ENCODE peak calls at places on chromosomes 2 and 18, in seven cellular contexts. F is HCT116, W is SK-N-SH, S is HepG2, N is GM12878, O is K562, I is H1. M is an unnamed sample.

GRCh38 chr2:193783681-193784080 is 1588.9 kb upstream of the TMEFF2 start:
- DNase-seq in W (no peak), S (no peak), I (no peak), F (no peak), O (no peak), N (no peak), M (no peak)

GRCh38 chr18:50947899-50948298 is 19.9 kb upstream of the ELAC1 start:
- DNase-seq in N (no peak), W (no peak), I (no peak), S (no peak), O (peak), F (no peak), M (no peak)

GRCh38 chr18:6778459-6778858 is 48.9 kb downstream of the ARHGAP28 start:
- DNase-seq in I (no peak), S (no peak), W (no peak), N (no peak), O (no peak), F (no peak), M (no peak)

GRCh38 chr18:10274327-10274726 is 180.1 kb upstream of the APCDD1 start:
- DNase-seq in N (no peak), I (no peak), W (no peak), F (no peak), S (no peak), O (no peak), M (no peak)

GRCh38 chr2:30408961-30409387 is 38.1 kb upstream of the LCLAT1 start:
- DNase-seq in W (no peak), F (no peak), S (no peak), N (no peak), O (no peak), I (no peak), M (no peak)

GRCh38 chr2:98615481-98615880 is 7.1 kb downstream of the UNC50 start:
- DNase-seq in O (no peak), N (no peak), I (no peak), F (no peak), S (no peak), W (no peak), M (peak)

GRCh38 chr2:107817378-107817777 is 9.3 kb upstream of the RGPD4 start:
- DNase-seq in I (no peak), S (no peak), N (no peak), F (no peak), O (no peak), W (no peak), M (no peak)

GRCh38 chr2:46977899-46978298 is 62.3 kb upstream of the MCFD2 start:
- DNase-seq in S (no peak), I (no peak), N (no peak), F (no peak), W (no peak), O (no peak), M (no peak)

GRCh38 chr18:37554399-37554787 is 11.2 kb downstream of the CELF4 start:
- DNase-seq in W (no peak), F (no peak), O (no peak), I (peak), N (no peak), S (no peak), M (no peak)

GRCh38 chr2:212227755-212228154 is 310.8 kb downstream of the ERBB4 start:
- DNase-seq in W (no peak), N (no peak), F (peak), S (peak), I (no peak), O (no peak), M (no peak)

GRCh38 chr2:201797175-201797840 is 9.0 kb upstream of the CDK15 start:
- DNase-seq in F (no peak), N (no peak), I (no peak), W (no peak), O (no peak), S (no peak), M (no peak)

GRCh38 chr18:49257609-49258008 is 202.8 kb downstream of the DYM start:
- DNase-seq in I (no peak), O (no peak), F (no peak), S (no peak), W (no peak), N (no peak), M (no peak)

GRCh38 chr2:16069663-16069932 is 129.2 kb downstream of the MYCN start:
- DNase-seq in W (no peak), S (peak), O (no peak), N (no peak), F (no peak), I (no peak), M (no peak)

GRCh38 chr2:226515344-226516055 is 284.1 kb downstream of the IRS1 start:
- DNase-seq in F (no peak), W (no peak), S (peak), N (no peak), I (no peak), O (no peak), M (no peak)

GRCh38 chr2:164850235-164850634 is 8.6 kb upstream of the COBLL1 start:
- DNase-seq in N (no peak), I (no peak), W (no peak), O (no peak), S (no peak), F (no peak), M (no peak)

GRCh38 chr18:48418409-48419267 is 9.5 kb upstream of the ZBTB7C start:
- DNase-seq in O (no peak), I (no peak), W (no peak), S (no peak), N (no peak), F (no peak), M (no peak)

GRCh38 chr18:31354990-31355389 is 21.6 kb upstream of the DSG4 start:
- DNase-seq in I (no peak), S (no peak), W (no peak), F (no peak), N (no peak), O (no peak), M (no peak)

GRCh38 chr2:120344214-120344990 is 1.5 kb upstream of the INHBB start:
- DNase-seq in N (no peak), W (peak), O (no peak), F (no peak), S (no peak), I (peak), M (peak)

GRCh38 chr2:120346667-120347358 is 877 bp downstream of the INHBB start:
- DNase-seq in O (no peak), I (peak), S (no peak), N (no peak), W (peak), F (no peak), M (no peak)

GRCh38 chr2:120346034-120346666 is at the start of gene INHBB:
- DNase-seq in S (no peak), O (no peak), N (no peak), F (no peak), I (no peak), W (peak), M (no peak)

GRCh38 chr2:120343433-120344105 is 2.4 kb upstream of the INHBB start:
- DNase-seq in I (peak), W (peak), N (no peak), F (peak), S (peak), O (peak), M (peak)

DNA sequence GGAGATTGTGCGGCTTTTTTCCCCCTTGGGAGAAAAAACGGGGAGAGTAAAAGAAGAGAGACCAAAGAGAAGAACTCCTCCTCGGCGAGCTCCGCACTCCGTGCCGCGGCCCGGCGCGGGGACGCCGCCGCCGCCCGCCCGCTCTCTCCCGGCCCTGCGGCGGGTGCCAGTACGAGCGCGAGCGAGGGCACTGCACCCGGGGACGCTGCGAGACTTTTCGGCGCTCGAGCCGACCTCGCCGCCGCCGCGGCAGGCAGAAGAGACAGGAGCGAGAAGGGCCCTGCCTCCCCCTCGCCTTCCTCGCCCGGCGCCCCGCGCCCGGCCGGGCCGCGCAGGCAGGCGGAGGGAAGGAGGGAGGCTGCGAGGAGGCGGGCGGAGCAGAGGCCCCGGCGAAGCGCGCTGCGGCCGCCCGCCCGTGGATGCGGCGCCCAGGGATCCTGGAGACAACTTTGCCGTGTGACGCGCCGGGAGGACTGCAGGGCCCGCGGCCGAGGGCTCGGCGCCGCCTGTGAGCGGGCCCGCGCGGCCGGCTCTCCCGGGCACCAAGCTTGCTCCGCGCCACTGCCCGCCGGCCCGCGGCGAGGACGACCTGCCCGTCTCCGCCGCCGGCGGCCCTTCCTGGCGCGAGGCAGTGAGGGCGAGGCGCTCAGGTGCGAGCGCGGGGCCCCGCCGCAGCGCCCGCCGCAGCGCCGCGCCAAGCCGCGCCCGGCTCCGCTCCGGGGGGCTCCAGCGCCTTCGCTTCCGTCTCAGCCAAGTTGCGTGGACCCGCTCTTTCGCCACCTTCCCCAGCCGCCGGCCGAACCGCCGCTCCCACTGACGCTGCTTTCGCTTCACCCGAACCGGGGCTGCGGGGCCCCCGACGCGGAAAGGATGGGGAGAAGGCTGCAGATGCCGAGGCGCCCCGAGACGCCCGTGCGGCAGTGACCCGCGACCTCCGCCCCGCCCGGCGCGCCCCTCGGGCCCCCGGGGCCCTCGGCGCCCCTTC is 653 bp upstream of the INHBB start:
- DNase-seq in N (no peak), O (no peak), S (no peak), I (peak), W (peak), F (no peak), M (no peak)
- TF ChIP-seq JUND in N (no peak), O (no peak), S (no peak), I (no peak), W (no peak), F (no peak), M (no peak)

GRCh38 chr2:197024206-197024605 is 97.7 kb upstream of the PGAP1 start:
- DNase-seq in S (no peak), O (no peak), N (no peak), F (no peak), I (no peak), W (no peak), M (no peak)
- TF ChIP-seq JUND in S (no peak), O (no peak), N (no peak), F (no peak), I (no peak), W (no peak), M (no peak)

DNA sequence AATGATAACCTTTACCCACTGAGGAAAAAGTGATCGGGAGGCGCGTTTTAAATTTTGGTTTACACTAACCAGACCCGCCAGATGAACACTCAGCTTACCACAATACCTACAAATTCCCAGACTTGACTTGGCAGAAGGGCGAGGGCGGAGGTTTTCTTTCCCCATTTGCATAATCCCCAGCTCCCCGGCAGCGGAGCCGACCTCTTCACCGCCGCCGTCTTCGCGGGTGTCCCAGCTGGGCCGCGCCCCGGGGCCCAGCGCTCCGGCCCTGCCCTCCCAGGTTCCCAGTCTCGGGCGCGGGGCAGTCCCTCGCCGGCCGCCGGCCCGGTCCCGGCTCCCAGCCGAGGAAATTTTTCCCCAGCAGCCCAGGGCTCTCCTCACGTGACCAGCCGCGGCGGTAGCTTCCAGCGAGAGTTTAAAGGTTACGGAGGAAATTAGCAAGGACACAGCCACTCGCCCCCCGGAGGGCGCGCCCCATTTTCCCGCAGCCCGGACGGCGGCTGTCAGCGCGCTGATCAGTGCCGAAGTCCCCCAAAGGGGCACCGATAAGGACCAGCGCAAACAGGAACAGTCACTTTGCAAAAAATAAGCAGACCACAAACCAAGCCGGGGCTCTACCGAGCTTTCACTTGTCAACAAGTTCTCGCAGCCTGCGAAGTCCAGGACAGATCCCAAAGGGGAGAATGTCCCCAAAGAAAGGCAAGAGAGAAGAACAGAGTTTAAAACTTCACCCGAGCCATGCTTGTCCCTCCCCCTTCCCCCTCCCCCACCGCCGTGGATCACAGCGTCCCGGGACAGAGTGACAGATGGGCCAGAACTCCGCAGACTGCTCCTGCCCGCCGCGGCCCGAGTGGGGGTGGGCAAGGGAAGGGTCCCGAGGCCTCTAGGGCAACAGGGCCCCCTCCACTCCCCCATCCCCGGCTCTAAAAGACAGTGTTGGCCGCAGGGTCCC is 1.3 kb upstream of the PRKCE start:
- DNase-seq in F (no peak), I (peak), O (peak), W (peak), N (no peak), S (peak), M (peak)
- TF ChIP-seq JUND in F (no peak), I (no peak), O (no peak), W (no peak), N (no peak), S (no peak), M (no peak)

GRCh38 chr2:199710551-199710950 is 140.4 kb downstream of the FTCDNL1 start:
- DNase-seq in F (no peak), S (no peak), O (no peak), W (no peak), I (no peak), N (no peak), M (no peak)
- TF ChIP-seq JUND in F (no peak), S (no peak), O (no peak), W (no peak), I (no peak), N (no peak), M (no peak)

GRCh38 chr2:69278366-69278765 is 108.7 kb downstream of the GFPT1 start:
- DNase-seq in F (no peak), O (no peak), S (no peak), W (no peak), N (no peak), I (no peak), M (no peak)
- TF ChIP-seq JUND in F (no peak), O (no peak), S (no peak), W (no peak), N (no peak), I (no peak), M (no peak)

GRCh38 chr2:160634436-160634835 is 140.8 kb upstream of the RBMS1 start:
- DNase-seq in I (no peak), S (no peak), W (no peak), O (no peak), F (no peak), N (no peak), M (no peak)

GRCh38 chr2:160628811-160629210 is 135.2 kb upstream of the RBMS1 start:
- DNase-seq in W (no peak), I (no peak), S (no peak), N (no peak), O (no peak), F (no peak), M (no peak)

GRCh38 chr2:160635488-160635887 is 141.9 kb upstream of the RBMS1 start:
- DNase-seq in N (no peak), S (no peak), I (no peak), W (no peak), F (no peak), O (no peak), M (no peak)

GRCh38 chr2:160630801-160631590 is 137.4 kb upstream of the RBMS1 start:
- DNase-seq in F (no peak), N (no peak), O (no peak), W (peak), S (no peak), I (no peak), M (no peak)

DNA sequence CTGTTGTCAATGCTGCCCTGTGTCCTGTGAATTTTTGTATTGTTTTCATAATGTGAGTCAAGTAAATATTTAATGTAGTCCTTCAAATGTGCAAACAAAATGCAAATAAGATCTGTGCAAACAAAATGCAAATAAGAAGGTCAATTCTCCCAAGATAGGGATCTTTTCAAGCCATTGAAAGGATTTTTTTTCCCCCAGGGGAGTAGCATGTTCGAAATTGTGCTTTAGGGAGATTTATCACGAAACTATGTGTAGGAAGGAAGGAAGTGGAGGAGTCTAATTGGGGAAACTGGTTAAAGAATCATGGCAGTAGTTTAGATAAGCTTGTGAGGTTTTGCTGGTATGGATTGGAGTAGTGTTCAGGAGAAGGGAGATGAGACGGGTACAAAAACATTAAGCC is 139.0 kb upstream of the RBMS1 start:
- DNase-seq in N (no peak), S (no peak), F (no peak), W (no peak), I (no peak), O (no peak), M (no peak)
- TF ChIP-seq JUND in N (no peak), S (no peak), F (no peak), W (no peak), I (no peak), O (no peak), M (peak)